ENCODE peak calls at places on chromosome 2, in four cellular contexts. L is HFFc6, Q is AG04450, E is HFF-Myc. O is an unnamed sample.

GRCh38 chr2:53289309-53290006 is 478.1 kb upstream of the CHAC2 start:
- DNase-seq in E (no peak), Q (no peak), L (no peak), O (no peak)

GRCh38 chr2:27150639-27151230 is 1.9 kb downstream of the TCF23 start:
- DNase-seq in E (no peak), Q (no peak), L (no peak), O (no peak)

GRCh38 chr2:108574332-108574731 is 40.1 kb downstream of the LIMS1 start:
- DNase-seq in Q (no peak), E (no peak), L (no peak), O (no peak)

GRCh38 chr2:228318218-228318617 is 136.7 kb upstream of the SPHKAP start:
- DNase-seq in E (peak), L (peak), Q (no peak), O (no peak)

GRCh38 chr2:225670111-225670974 is 270.8 kb downstream of the NYAP2 start:
- DNase-seq in Q (peak), E (peak), L (peak), O (peak)

GRCh38 chr2:228401065-228401912 is 219.8 kb upstream of the SPHKAP start:
- DNase-seq in E (no peak), Q (no peak), L (peak), O (no peak)

GRCh38 chr2:166031054-166031453 is 77.5 kb upstream of the TTC21B start:
- DNase-seq in E (no peak), L (no peak), Q (no peak), O (no peak)

GRCh38 chr2:6966541-6966940 is 49.3 kb downstream of the RNF144A start:
- DNase-seq in E (no peak), Q (no peak), L (no peak), O (no peak)

GRCh38 chr2:117958186-117958585 is 55.7 kb downstream of the CCDC93 start:
- DNase-seq in E (no peak), Q (no peak), L (peak), O (peak)

GRCh38 chr2:60742419-60742818 is 13.6 kb upstream of the PAPOLG start:
- DNase-seq in E (no peak), L (no peak), Q (no peak), O (no peak)

GRCh38 chr2:216698895-216699294 is 3.5 kb upstream of the IGFBP5 start:
- DNase-seq in Q (no peak), L (peak), E (no peak), O (peak)

GRCh38 chr2:219175928-219176817 is 552 bp downstream of the CNPPD1 start:
- DNase-seq in Q (no peak), E (no peak), L (peak), O (no peak)

GRCh38 chr2:188315750-188316149 is 24.1 kb downstream of the GULP1 start:
- DNase-seq in E (no peak), L (no peak), Q (no peak), O (no peak)

GRCh38 chr2:19434413-19434812 is 76.0 kb upstream of the OSR1 start:
- DNase-seq in Q (no peak), L (no peak), E (no peak), O (no peak)

GRCh38 chr2:23106232-23106631 is 278.7 kb upstream of the KLHL29 start:
- DNase-seq in L (no peak), E (no peak), Q (no peak), O (no peak)

GRCh38 chr2:105873721-105874120 is 129.0 kb downstream of the NCK2 start:
- DNase-seq in L (peak), E (no peak), Q (no peak), O (peak)

GRCh38 chr2:166170356-166170755 is 42.5 kb upstream of the SCN1A start:
- DNase-seq in Q (no peak), L (no peak), E (no peak), O (no peak)

GRCh38 chr2:186599186-186599778 is 9.4 kb downstream of the ITGAV start:
- DNase-seq in E (no peak), L (no peak), Q (no peak), O (no peak)

GRCh38 chr2:228224410-228224809 is 42.9 kb upstream of the SPHKAP start:
- DNase-seq in Q (no peak), E (no peak), L (no peak), O (no peak)

GRCh38 chr2:63034575-63034974 is 16.1 kb upstream of the OTX1 start:
- DNase-seq in Q (no peak), E (no peak), L (no peak), O (no peak)

GRCh38 chr2:88735853-88736252 is 44.4 kb downstream of the RPIA start:
- DNase-seq in Q (no peak), E (no peak), L (no peak), O (no peak)

GRCh38 chr2:177021686-177022085 is 190.9 kb upstream of the HNRNPA3 start:
- DNase-seq in Q (no peak), L (no peak), E (no peak), O (no peak)

GRCh38 chr2:96325038-96325883 is at the start of gene ITPRIPL1:
- DNase-seq in E (no peak), Q (no peak), L (no peak), O (no peak)

GRCh38 chr2:73134471-73134870 is 21.7 kb upstream of the RAB11FIP5 start:
- DNase-seq in L (peak), Q (no peak), E (no peak), O (no peak)

GRCh38 chr2:14072338-14072737 is 560.2 kb upstream of the LRATD1 start:
- DNase-seq in L (no peak), Q (no peak), E (no peak), O (no peak)

GRCh38 chr2:45119855-45120254 is 110.6 kb upstream of the SIX2 start:
- DNase-seq in L (peak), E (no peak), Q (peak), O (peak)

GRCh38 chr2:232439758-232440135 is 16.2 kb upstream of the ALPI start:
- DNase-seq in Q (no peak), L (no peak), E (no peak), O (no peak)
- TF ChIP-seq CTCF in Q (peak), L (peak), E (peak), O (peak)

GRCh38 chr2:190380962-190381412 is 27.2 kb upstream of the MFSD6 start:
- DNase-seq in E (no peak), Q (no peak), L (no peak), O (no peak)

GRCh38 chr2:190387422-190387821 is 20.7 kb upstream of the MFSD6 start:
- DNase-seq in Q (no peak), E (no peak), L (no peak), O (no peak)

GRCh38 chr2:190379249-190379964 is 28.7 kb upstream of the MFSD6 start:
- DNase-seq in Q (no peak), E (no peak), L (no peak), O (no peak)

GRCh38 chr2:190378883-190379237 is 29.3 kb upstream of the MFSD6 start:
- DNase-seq in Q (no peak), L (no peak), E (no peak), O (no peak)

GRCh38 chr2:190382851-190383250 is 25.3 kb upstream of the MFSD6 start:
- DNase-seq in E (no peak), Q (no peak), L (peak), O (no peak)
- TF ChIP-seq CTCF in E (peak), Q (peak), L (peak), O (peak)

DNA sequence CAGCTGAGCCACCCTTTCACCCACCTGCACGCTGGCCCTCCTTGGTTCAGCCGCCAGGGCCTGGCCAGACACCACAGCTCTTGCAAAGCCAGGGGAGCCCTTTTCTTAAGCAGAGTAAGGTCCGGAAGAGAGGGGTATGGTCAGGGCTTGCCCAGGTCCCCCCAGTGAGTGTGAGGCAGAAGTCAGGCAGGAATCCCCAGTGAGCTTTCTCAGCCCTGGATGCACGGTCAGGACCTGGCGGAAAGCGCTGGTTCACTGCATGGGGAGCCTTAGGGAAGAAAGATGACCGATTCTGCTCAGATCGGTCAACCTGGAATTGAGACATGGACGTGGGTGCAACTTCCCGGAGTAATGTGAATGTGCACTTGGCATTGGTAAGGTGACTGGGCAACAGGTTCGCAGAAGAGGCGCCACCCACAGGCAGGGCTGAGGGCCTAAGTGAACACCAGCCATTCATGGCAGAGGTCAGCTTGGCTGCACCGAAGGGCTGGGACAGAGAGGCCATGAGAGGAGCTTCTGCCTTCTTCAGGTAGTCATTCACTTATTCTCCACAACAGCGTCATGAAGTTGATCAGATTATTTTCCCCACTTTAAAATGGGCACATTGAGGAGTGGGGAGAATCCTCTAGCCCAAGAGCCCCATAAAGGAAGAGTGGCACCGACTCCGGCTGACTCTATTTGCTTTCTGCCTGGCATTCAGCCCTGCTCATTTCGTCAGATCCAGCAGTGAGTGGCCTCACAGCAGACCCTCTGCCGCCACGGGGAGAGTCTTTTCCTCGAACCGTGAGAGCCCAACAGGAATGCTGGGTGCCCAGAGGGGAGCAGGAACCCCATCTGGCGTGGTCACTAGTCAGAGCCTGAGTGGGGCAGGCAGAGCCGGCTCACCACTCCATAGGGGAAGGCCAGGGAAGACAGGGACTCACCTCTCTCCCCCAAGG is 35.8 kb downstream of the SCTR start:
- DNase-seq in Q (no peak), E (no peak), L (no peak), O (no peak)
- TF ChIP-seq CTCF in Q (no peak), E (no peak), L (peak), O (no peak)

DNA sequence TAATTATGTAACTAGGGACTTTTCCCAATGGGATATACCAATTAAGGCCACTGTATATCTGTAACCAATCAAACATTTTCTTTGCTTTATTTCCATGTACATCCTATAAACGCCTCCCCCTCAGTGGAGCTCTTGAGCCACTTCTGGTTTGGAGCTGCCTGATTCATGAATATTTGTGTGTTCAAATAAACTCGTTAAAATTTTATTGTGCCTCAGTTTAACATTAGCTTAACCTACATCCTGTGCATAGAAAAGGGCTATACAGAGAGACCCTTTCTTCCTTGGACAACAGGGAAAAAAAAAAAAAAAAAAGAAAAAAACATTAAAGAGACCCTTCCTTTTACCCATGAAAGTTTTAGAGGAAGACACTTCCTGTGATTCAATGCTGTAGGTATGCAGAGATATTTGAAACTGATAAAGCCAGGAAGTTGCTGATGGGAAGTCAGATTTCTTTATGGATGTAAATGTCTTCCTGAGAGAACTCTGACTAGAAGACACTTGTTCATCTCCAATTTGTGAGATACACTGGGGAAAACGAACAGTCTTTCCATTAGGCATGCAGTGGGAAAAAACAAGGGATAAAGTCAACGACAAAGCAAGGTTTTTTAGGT is 614.6 kb upstream of the SOX11 start:
- DNase-seq in L (no peak), Q (no peak), E (no peak), O (no peak)
- TF ChIP-seq CTCF in L (no peak), Q (no peak), E (no peak), O (no peak)

GRCh38 chr2:31263636-31264190 is 29.8 kb downstream of the EHD3 start:
- DNase-seq in Q (no peak), E (no peak), L (no peak), O (no peak)
- TF ChIP-seq CTCF in Q (no peak), E (no peak), L (peak), O (no peak)

GRCh38 chr2:234682492-234683228 is 185.8 kb upstream of the ARL4C start:
- DNase-seq in L (no peak), E (no peak), Q (no peak), O (no peak)
- TF ChIP-seq CTCF in L (no peak), E (no peak), Q (no peak), O (no peak)

GRCh38 chr2:169013628-169014026 is 17.5 kb downstream of the ABCB11 start:
- DNase-seq in Q (no peak), E (no peak), L (no peak), O (no peak)

GRCh38 chr2:169015943-169016342 is 15.2 kb downstream of the ABCB11 start:
- DNase-seq in L (no peak), E (no peak), Q (no peak), O (no peak)

GRCh38 chr2:169012812-169013627 is 18.1 kb downstream of the ABCB11 start:
- DNase-seq in L (no peak), Q (no peak), E (no peak), O (no peak)

GRCh38 chr2:169014780-169015179 is 16.3 kb downstream of the ABCB11 start:
- DNase-seq in Q (no peak), L (no peak), E (no peak), O (no peak)

DNA sequence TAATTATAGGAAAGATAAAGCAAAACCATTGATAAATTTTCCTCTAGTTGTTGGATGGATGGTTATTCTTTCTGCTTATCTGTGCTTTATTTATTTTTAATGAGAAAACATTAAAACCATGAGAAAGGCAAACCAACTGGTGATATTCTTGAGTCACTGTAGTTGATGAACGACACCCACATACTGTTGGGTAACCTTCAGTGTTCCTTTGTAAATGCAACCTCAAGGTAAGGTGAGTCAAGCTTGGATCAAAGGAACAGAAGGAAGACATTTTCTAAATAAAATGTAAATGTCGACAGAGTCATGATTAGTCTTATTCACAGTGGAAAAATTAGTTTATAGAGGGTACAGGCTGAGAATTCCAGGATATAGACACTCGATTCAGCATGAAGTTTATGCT is 12.7 kb downstream of the ABCB11 start:
- DNase-seq in L (no peak), Q (no peak), E (no peak), O (no peak)
- TF ChIP-seq CTCF in L (no peak), Q (no peak), E (no peak), O (no peak)